ENCODE peak calls at places on chromosome 9, in five cellular contexts. K is K562, G is HCT116, C is fibroblast of lung, H is MM.1S. A is an unnamed sample.

GRCh38 chr9:109852561-109852960 is 72.6 kb downstream of the PALM2AKAP2 start:
- DNase-seq in C (no peak), G (no peak), K (no peak), H (no peak), A (no peak)

GRCh38 chr9:13330396-13331004 is 51.0 kb upstream of the MPDZ start:
- DNase-seq in G (no peak), C (no peak), K (no peak), H (no peak), A (no peak)

GRCh38 chr9:123548749-123549545 is 192.9 kb downstream of the CRB2 start:
- DNase-seq in H (no peak), G (no peak), C (no peak), K (peak; percentile 54), A (no peak)

GRCh38 chr9:127033059-127033458 is 89.4 kb downstream of the ANGPTL2 start:
- DNase-seq in K (peak; percentile 7), H (no peak), G (no peak), C (no peak), A (no peak)

GRCh38 chr9:35687972-35688557 is 1.7 kb downstream of the TPM2 start:
- DNase-seq in G (no peak), H (no peak), C (peak; percentile 19), K (no peak), A (no peak)

GRCh38 chr9:124202447-124202971 is 55.2 kb upstream of the NEK6 start:
- DNase-seq in C (no peak), H (peak; percentile 94), K (peak; percentile 93), G (no peak), A (peak; percentile 95)

GRCh38 chr9:97475079-97475478 is 26.4 kb upstream of the TMOD1 start:
- DNase-seq in C (peak; percentile 65), H (no peak), K (no peak), G (no peak), A (no peak)

GRCh38 chr9:87816041-87816440 is 66.6 kb upstream of the SPATA31E1 start:
- DNase-seq in K (peak; percentile 36), H (no peak), G (no peak), C (peak; percentile 51), A (no peak)

GRCh38 chr9:88387733-88388202 is 476 bp upstream of the SPIN1 start:
- DNase-seq in C (peak; percentile 59), K (peak; percentile 36), H (no peak), G (peak; percentile 55), A (no peak)

GRCh38 chr9:97632406-97632991 is 669 bp downstream of the TSTD2 start:
- DNase-seq in G (no peak), H (no peak), C (peak; percentile 90), K (no peak), A (no peak)

GRCh38 chr9:109779711-109780452 is at the start of gene PALM2AKAP2:
- DNase-seq in G (no peak), K (peak; percentile 2), H (peak; percentile 33), C (peak; percentile 64), A (no peak)

GRCh38 chr9:98642661-98643312 is 65.9 kb downstream of the GABBR2 start:
- DNase-seq in H (no peak), K (peak; percentile 16), C (no peak), G (no peak), A (no peak)

GRCh38 chr9:20558609-20559016 is 63.7 kb downstream of the MLLT3 start:
- DNase-seq in H (no peak), G (no peak), K (no peak), C (peak; percentile 85), A (no peak)

GRCh38 chr9:2623046-2623865 is 1.7 kb downstream of the VLDLR start:
- DNase-seq in G (no peak), C (peak; percentile 59), K (no peak), H (no peak), A (no peak)

GRCh38 chr9:27303219-27303618 is 6.3 kb upstream of the EQTN start:
- DNase-seq in G (no peak), H (no peak), K (peak; percentile 78), C (no peak), A (no peak)

GRCh38 chr9:101458955-101459631 is 23.5 kb upstream of the ALDOB start:
- DNase-seq in H (peak; percentile 85), C (peak; percentile 87), G (peak; percentile 79), K (peak; percentile 70), A (peak; percentile 66)

GRCh38 chr9:90964101-90965020 is 162.7 kb downstream of the SYK start:
- DNase-seq in K (peak; percentile 5), G (peak; percentile 10), H (peak; percentile 5), C (no peak), A (peak; percentile 31)

GRCh38 chr9:71119746-71120145 is 1.7 kb downstream of the TRPM3 start:
- DNase-seq in K (no peak), H (no peak), C (no peak), G (no peak), A (no peak)

GRCh38 chr9:73183917-73184861 is 32.5 kb downstream of the ANXA1 start:
- DNase-seq in G (peak; percentile 38), K (peak; percentile 38), C (peak; percentile 77), H (peak; percentile 56), A (peak; percentile 52)

DNA sequence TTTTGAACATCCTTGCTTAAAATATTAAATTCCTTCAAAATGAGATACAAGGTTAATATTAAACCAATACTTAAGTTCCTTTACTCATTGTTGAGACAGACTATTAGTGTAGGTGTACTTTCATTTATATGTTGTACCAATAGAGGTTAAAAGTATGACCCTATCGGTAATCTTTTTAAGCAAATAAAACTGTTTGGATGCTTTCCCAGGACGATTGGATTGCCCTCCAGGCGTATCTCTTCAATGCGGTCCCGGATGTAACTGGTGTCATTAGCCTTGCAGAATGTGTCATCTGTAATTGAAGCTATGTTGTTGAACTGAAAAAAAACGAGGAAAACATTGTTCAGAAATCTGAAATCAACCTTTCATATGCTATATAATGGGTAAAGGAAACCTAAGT is 18.9 kb downstream of the OGN start:
- DNase-seq in K (no peak), H (no peak), G (no peak), C (no peak), A (no peak)
- H2AFZ ChIP-seq in K (no peak overlapping the region), H (no peak overlapping the region), G (no peak overlapping the region), C (no peak overlapping the region), A (no peak overlapping the region)

DNA sequence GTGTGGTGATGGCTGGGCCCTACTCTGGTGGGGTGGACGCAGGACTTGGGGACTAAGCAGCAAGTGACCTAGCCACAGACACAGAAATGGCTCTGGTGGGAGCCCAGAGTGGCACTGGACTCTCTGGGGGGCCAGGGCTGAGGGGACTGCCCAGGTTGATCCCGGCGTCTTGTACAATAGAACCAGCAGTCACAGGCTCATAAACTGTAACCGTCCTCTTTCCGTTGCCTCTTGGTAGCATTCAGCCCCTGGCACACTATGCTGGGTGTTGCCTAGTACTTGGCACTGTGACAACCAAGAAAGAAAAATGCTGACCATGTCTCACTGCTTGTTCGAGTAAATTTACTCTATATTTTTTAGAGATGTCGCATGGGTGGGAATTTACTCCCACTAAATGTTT is 80.5 kb downstream of the DAB2IP start:
- DNase-seq in K (no peak), G (no peak), C (no peak), H (no peak), A (no peak)
- H3K4me1 ChIP-seq in K (peaks cover 3% of the 10 kb centered on the region), G (peaks cover 30% of the 10 kb centered on the region), C (peaks cover 19% of the 10 kb centered on the region), H (peaks cover 9% of the 10 kb centered on the region), A (peaks cover 50% of the 10 kb centered on the region)

DNA sequence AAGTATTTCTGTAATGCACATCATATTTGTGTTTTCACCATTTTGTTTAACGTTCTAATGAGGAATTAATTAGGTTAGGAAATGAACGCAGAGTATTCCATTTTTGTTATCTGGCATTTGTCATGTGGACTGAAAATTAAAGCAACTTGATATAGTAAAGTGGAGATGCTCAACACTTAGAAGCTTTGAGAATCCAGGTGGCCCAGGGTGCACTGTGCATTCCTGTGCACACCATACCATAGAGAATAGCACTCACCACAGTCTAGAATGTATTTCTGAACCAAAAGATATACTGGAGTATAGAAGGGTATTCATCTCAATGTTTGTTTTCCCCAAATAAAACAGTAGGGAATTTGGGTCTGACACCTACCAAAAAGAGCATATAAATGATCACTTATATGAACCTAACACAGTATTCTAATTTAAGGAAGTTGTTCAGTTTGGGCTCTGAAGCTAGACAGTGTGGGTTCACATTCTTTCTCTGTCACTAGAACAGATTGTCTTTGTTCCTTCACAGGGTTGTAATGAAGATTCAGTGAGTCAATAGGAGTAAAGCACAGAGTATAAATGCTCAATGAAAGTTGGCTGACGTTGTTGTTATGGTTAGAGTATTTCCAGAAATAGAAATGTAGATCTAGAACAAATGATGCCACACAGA is 125.6 kb upstream of the DMRT1 start:
- DNase-seq in G (no peak), H (no peak), C (peak; percentile 61), K (no peak), A (no peak)
- H3K4me3 ChIP-seq in G (no peak overlapping the region), H (no peak overlapping the region), C (no peak overlapping the region), K (no peak overlapping the region), A (no peak overlapping the region)

DNA sequence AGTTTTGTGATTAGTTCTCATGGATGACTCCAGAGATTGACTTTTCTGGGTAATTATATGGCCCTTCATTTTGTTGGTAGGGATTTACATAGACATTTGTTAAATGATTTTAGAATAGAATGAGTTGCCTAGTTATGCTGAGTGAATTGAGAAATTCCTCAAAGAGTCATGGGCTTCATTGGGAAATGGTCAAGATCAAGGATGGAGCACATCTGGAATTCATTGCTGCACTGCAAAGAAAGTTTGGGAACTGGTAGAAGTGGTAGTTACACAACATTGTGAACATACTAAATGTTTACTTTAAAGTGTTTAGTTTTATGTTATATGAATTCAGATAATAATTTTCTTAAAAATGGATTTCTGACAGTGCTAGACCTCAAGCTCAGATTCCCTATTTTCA is 46.5 kb downstream of the PIP5K1B start:
- DNase-seq in G (no peak), C (peak; percentile 6), H (no peak), K (no peak), A (no peak)
- H2AFZ ChIP-seq in G (no peak overlapping the region), C (no peak overlapping the region), H (no peak overlapping the region), K (no peak overlapping the region), A (no peak overlapping the region)

DNA sequence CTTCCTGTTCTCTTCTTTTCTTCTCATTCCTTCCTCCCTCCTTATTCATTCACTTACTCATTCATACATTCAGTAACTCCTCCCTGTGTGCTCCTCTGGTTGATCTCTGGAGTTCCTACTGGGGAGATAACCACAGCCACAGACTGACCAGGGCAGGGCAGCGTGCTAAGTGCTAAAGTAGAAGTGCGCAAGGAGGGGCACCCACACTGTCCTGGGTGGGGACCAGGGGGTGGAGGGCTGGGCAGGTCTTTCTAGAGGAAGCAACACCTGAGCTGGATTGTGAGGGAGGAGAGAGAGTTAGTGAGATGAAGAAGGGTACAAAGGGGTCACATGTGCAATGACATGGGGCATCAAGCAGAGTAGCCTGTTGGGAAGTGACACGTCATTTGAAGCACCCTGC is 13.8 kb downstream of the ENHO start:
- DNase-seq in K (no peak), G (no peak), C (no peak), H (no peak), A (no peak)
- H3K4me1 ChIP-seq in K (no peaks in the 10 kb centered on the region), G (peaks cover 3% of the 10 kb centered on the region), C (no peaks in the 10 kb centered on the region), H (no peaks in the 10 kb centered on the region), A (peaks cover 9% of the 10 kb centered on the region)

GRCh38 chr9:130689937-130690700 is 3.5 kb upstream of the EXOSC2 start:
- DNase-seq in H (peak; percentile 95), C (peak; percentile 99), K (peak; percentile 92), G (peak; percentile 69), A (peak; percentile 84)

GRCh38 chr9:130692365-130692764 is 1.2 kb upstream of the EXOSC2 start:
- DNase-seq in C (no peak), K (no peak), H (no peak), G (no peak), A (no peak)

GRCh38 chr9:130688070-130688469 is 5.5 kb upstream of the EXOSC2 start:
- DNase-seq in K (no peak), G (no peak), H (no peak), C (no peak), A (no peak)

GRCh38 chr9:130687615-130688014 is 6.0 kb upstream of the EXOSC2 start:
- DNase-seq in K (no peak), C (no peak), G (no peak), H (no peak), A (no peak)

GRCh38 chr9:130689572-130689936 is 4.0 kb upstream of the EXOSC2 start:
- DNase-seq in H (no peak), G (no peak), C (no peak), K (no peak), A (no peak)
- H3K4me3 ChIP-seq in H (peak overlapping the region; percentile 55), G (peak overlapping the region; percentile 41), C (peak overlapping the region; percentile 8), K (peak overlapping the region; percentile 41), A (peak overlapping the region; percentile 51)

GRCh38 chr9:137748311-137748710 is 129.3 kb upstream of the CACNA1B start:
- DNase-seq in K (no peak), G (no peak), C (no peak), H (no peak), A (no peak)
- H2AFZ ChIP-seq in K (no peak overlapping the region), G (no peak overlapping the region), C (no peak overlapping the region), H (no peak overlapping the region), A (no peak overlapping the region)